ENCODE peak calls at places on chromosome 20, in eight cellular contexts. One of them, this sample, is unnamed.
A peak's percentile ranks its signal among the peaks of the same experiment; 100 is the strongest.

GRCh38 chr20:15236812-15237211 is 899.4 kb upstream of the FLRT3 start:
- DNase-seq in left ventricle myocardium inferior: no peak
- DNase-seq in neural progenitor cell: peak; percentile 70
- DNase-seq in choroid plexus epithelial cell: peak; percentile 67
- DNase-seq in tibial nerve: no peak
- DNase-seq in ascending aorta: no peak
- DNase-seq in kidney: no peak
- DNase-seq in upper lobe of right lung: no peak
- DNase-seq in this sample: peak; percentile 25

GRCh38 chr20:64049060-64049886 is at the start of gene SOX18:
- DNase-seq in tibial nerve: no peak
- DNase-seq in kidney: peak; percentile 86
- DNase-seq in neural progenitor cell: peak; percentile 82
- DNase-seq in left ventricle myocardium inferior: peak; percentile 64
- DNase-seq in ascending aorta: no peak
- DNase-seq in upper lobe of right lung: no peak
- DNase-seq in choroid plexus epithelial cell: peak; percentile 39
- DNase-seq in this sample: peak; percentile 41

GRCh38 chr20:38723069-38723981 is 961 bp upstream of the SLC32A1 start:
- DNase-seq in left ventricle myocardium inferior: no peak
- DNase-seq in neural progenitor cell: peak; percentile 57
- DNase-seq in ascending aorta: no peak
- DNase-seq in upper lobe of right lung: no peak
- DNase-seq in choroid plexus epithelial cell: peak; percentile 56
- DNase-seq in tibial nerve: no peak
- DNase-seq in kidney: no peak
- DNase-seq in this sample: peak; percentile 14

GRCh38 chr20:35339007-35339406 is 46.8 kb upstream of the FAM83C start:
- DNase-seq in ascending aorta: no peak
- DNase-seq in choroid plexus epithelial cell: peak; percentile 91
- DNase-seq in neural progenitor cell: no peak
- DNase-seq in left ventricle myocardium inferior: no peak
- DNase-seq in upper lobe of right lung: no peak
- DNase-seq in tibial nerve: no peak
- DNase-seq in kidney: no peak
- DNase-seq in this sample: peak; percentile 93

GRCh38 chr20:21291026-21291425 is 12.1 kb upstream of the XRN2 start:
- DNase-seq in choroid plexus epithelial cell: no peak
- DNase-seq in left ventricle myocardium inferior: no peak
- DNase-seq in neural progenitor cell: no peak
- DNase-seq in upper lobe of right lung: no peak
- DNase-seq in kidney: no peak
- DNase-seq in ascending aorta: no peak
- DNase-seq in tibial nerve: no peak
- DNase-seq in this sample: peak; percentile 14

GRCh38 chr20:60453847-60454246 is 495.6 kb downstream of the CDH26 start:
- DNase-seq in neural progenitor cell: peak; percentile 48
- DNase-seq in left ventricle myocardium inferior: no peak
- DNase-seq in upper lobe of right lung: no peak
- DNase-seq in tibial nerve: no peak
- DNase-seq in kidney: no peak
- DNase-seq in choroid plexus epithelial cell: no peak
- DNase-seq in ascending aorta: no peak
- DNase-seq in this sample: no peak

GRCh38 chr20:24577271-24577909 is 108.0 kb downstream of the SYNDIG1 start:
- DNase-seq in left ventricle myocardium inferior: no peak
- DNase-seq in upper lobe of right lung: no peak
- DNase-seq in choroid plexus epithelial cell: no peak
- DNase-seq in kidney: peak; percentile 36
- DNase-seq in neural progenitor cell: no peak
- DNase-seq in ascending aorta: no peak
- DNase-seq in tibial nerve: no peak
- DNase-seq in this sample: no peak

GRCh38 chr20:22825076-22825475 is 210.0 kb upstream of the SSTR4 start:
- DNase-seq in tibial nerve: no peak
- DNase-seq in left ventricle myocardium inferior: no peak
- DNase-seq in kidney: no peak
- DNase-seq in choroid plexus epithelial cell: peak; percentile 66
- DNase-seq in neural progenitor cell: no peak
- DNase-seq in upper lobe of right lung: no peak
- DNase-seq in ascending aorta: no peak
- DNase-seq in this sample: no peak

GRCh38 chr20:23433628-23434027 is 5.9 kb upstream of the CSTL1 start:
- DNase-seq in ascending aorta: no peak
- DNase-seq in upper lobe of right lung: no peak
- DNase-seq in kidney: no peak
- DNase-seq in tibial nerve: no peak
- DNase-seq in choroid plexus epithelial cell: no peak
- DNase-seq in neural progenitor cell: no peak
- DNase-seq in left ventricle myocardium inferior: no peak
- DNase-seq in this sample: no peak

GRCh38 chr20:38673731-38674177 is 50.5 kb upstream of the SLC32A1 start:
- DNase-seq in choroid plexus epithelial cell: peak; percentile 14
- DNase-seq in upper lobe of right lung: no peak
- DNase-seq in left ventricle myocardium inferior: no peak
- DNase-seq in kidney: no peak
- DNase-seq in ascending aorta: no peak
- DNase-seq in neural progenitor cell: peak; percentile 49
- DNase-seq in tibial nerve: no peak
- DNase-seq in this sample: peak; percentile 7

GRCh38 chr20:19986419-19986818 is 30.7 kb upstream of the NAA20 start:
- DNase-seq in tibial nerve: no peak
- DNase-seq in neural progenitor cell: no peak
- DNase-seq in left ventricle myocardium inferior: no peak
- DNase-seq in upper lobe of right lung: no peak
- DNase-seq in kidney: no peak
- DNase-seq in ascending aorta: no peak
- DNase-seq in choroid plexus epithelial cell: peak; percentile 43
- DNase-seq in this sample: peak; percentile 76

GRCh38 chr20:12331236-12331635 is 413.5 kb downstream of the BTBD3 start:
- DNase-seq in tibial nerve: no peak
- DNase-seq in ascending aorta: no peak
- DNase-seq in kidney: no peak
- DNase-seq in left ventricle myocardium inferior: no peak
- DNase-seq in upper lobe of right lung: no peak
- DNase-seq in neural progenitor cell: no peak
- DNase-seq in choroid plexus epithelial cell: no peak
- DNase-seq in this sample: no peak

GRCh38 chr20:14235355-14235754 is 102.1 kb downstream of the FLRT3 start:
- DNase-seq in kidney: no peak
- DNase-seq in choroid plexus epithelial cell: peak; percentile 86
- DNase-seq in upper lobe of right lung: no peak
- DNase-seq in ascending aorta: no peak
- DNase-seq in tibial nerve: no peak
- DNase-seq in left ventricle myocardium inferior: no peak
- DNase-seq in neural progenitor cell: no peak
- DNase-seq in this sample: peak; percentile 56

GRCh38 chr20:33909331-33909921 is 84.3 kb upstream of the RALY start:
- DNase-seq in ascending aorta: peak; percentile 68
- DNase-seq in tibial nerve: no peak
- DNase-seq in left ventricle myocardium inferior: no peak
- DNase-seq in neural progenitor cell: no peak
- DNase-seq in kidney: no peak
- DNase-seq in upper lobe of right lung: no peak
- DNase-seq in choroid plexus epithelial cell: peak; percentile 97
- DNase-seq in this sample: peak; percentile 72

GRCh38 chr20:48187891-48188290 is 402.6 kb upstream of the SULF2 start:
- DNase-seq in neural progenitor cell: no peak
- DNase-seq in tibial nerve: no peak
- DNase-seq in upper lobe of right lung: no peak
- DNase-seq in left ventricle myocardium inferior: no peak
- DNase-seq in ascending aorta: no peak
- DNase-seq in choroid plexus epithelial cell: peak; percentile 59
- DNase-seq in kidney: no peak
- DNase-seq in this sample: no peak

GRCh38 chr20:36777152-36777551 is 3.6 kb upstream of the DSN1 start:
- DNase-seq in ascending aorta: no peak
- DNase-seq in choroid plexus epithelial cell: no peak
- DNase-seq in upper lobe of right lung: no peak
- DNase-seq in left ventricle myocardium inferior: no peak
- DNase-seq in tibial nerve: no peak
- DNase-seq in neural progenitor cell: no peak
- DNase-seq in kidney: peak; percentile 8
- DNase-seq in this sample: no peak

GRCh38 chr20:4488407-4489339 is 233.0 kb upstream of the PRND start:
- DNase-seq in neural progenitor cell: no peak
- DNase-seq in kidney: no peak
- DNase-seq in tibial nerve: no peak
- DNase-seq in upper lobe of right lung: no peak
- DNase-seq in ascending aorta: peak; percentile 71
- DNase-seq in left ventricle myocardium inferior: no peak
- DNase-seq in choroid plexus epithelial cell: peak; percentile 54
- DNase-seq in this sample: peak; percentile 47

GRCh38 chr20:4546786-4547185 is 174.9 kb upstream of the PRND start:
- DNase-seq in left ventricle myocardium inferior: no peak
- DNase-seq in neural progenitor cell: no peak
- DNase-seq in tibial nerve: no peak
- DNase-seq in upper lobe of right lung: no peak
- DNase-seq in ascending aorta: no peak
- DNase-seq in kidney: no peak
- DNase-seq in choroid plexus epithelial cell: peak; percentile 77
- DNase-seq in this sample: peak; percentile 94

GRCh38 chr20:49029203-49029602 is 16.9 kb upstream of the CSE1L start:
- DNase-seq in choroid plexus epithelial cell: no peak
- DNase-seq in neural progenitor cell: no peak
- DNase-seq in kidney: no peak
- DNase-seq in left ventricle myocardium inferior: no peak
- DNase-seq in upper lobe of right lung: no peak
- DNase-seq in ascending aorta: no peak
- DNase-seq in tibial nerve: no peak
- DNase-seq in this sample: peak; percentile 36

GRCh38 chr20:34437330-34437986 is 74.4 kb downstream of the ITCH start:
- DNase-seq in neural progenitor cell: no peak
- DNase-seq in upper lobe of right lung: no peak
- DNase-seq in tibial nerve: no peak
- DNase-seq in ascending aorta: no peak
- DNase-seq in left ventricle myocardium inferior: no peak
- DNase-seq in choroid plexus epithelial cell: peak; percentile 80
- DNase-seq in kidney: no peak
- DNase-seq in this sample: peak; percentile 27

GRCh38 chr20:44074252-44075151 is 112.5 kb downstream of the JPH2 start:
- DNase-seq in kidney: peak; percentile 58
- DNase-seq in left ventricle myocardium inferior: peak; percentile 75
- DNase-seq in choroid plexus epithelial cell: peak; percentile 33
- DNase-seq in ascending aorta: peak; percentile 63
- DNase-seq in tibial nerve: no peak
- DNase-seq in neural progenitor cell: no peak
- DNase-seq in upper lobe of right lung: peak; percentile 49
- DNase-seq in this sample: peak; percentile 42

GRCh38 chr20:39916236-39916635 is 772.8 kb downstream of the MAFB start:
- DNase-seq in neural progenitor cell: no peak
- DNase-seq in tibial nerve: no peak
- DNase-seq in upper lobe of right lung: no peak
- DNase-seq in kidney: no peak
- DNase-seq in ascending aorta: no peak
- DNase-seq in choroid plexus epithelial cell: no peak
- DNase-seq in left ventricle myocardium inferior: no peak
- DNase-seq in this sample: no peak

GRCh38 chr20:46631212-46631869 is 19.9 kb downstream of the SLC13A3 start:
- DNase-seq in ascending aorta: no peak
- DNase-seq in choroid plexus epithelial cell: peak; percentile 40
- DNase-seq in kidney: no peak
- DNase-seq in left ventricle myocardium inferior: no peak
- DNase-seq in neural progenitor cell: peak; percentile 40
- DNase-seq in upper lobe of right lung: peak; percentile 79
- DNase-seq in tibial nerve: no peak
- DNase-seq in this sample: peak; percentile 11

GRCh38 chr20:38270869-38271608 is 10.5 kb upstream of the KIAA1755 start:
- DNase-seq in upper lobe of right lung: no peak
- DNase-seq in left ventricle myocardium inferior: peak; percentile 77
- DNase-seq in tibial nerve: no peak
- DNase-seq in ascending aorta: peak; percentile 91
- DNase-seq in kidney: peak; percentile 73
- DNase-seq in neural progenitor cell: no peak
- DNase-seq in choroid plexus epithelial cell: peak; percentile 99
- DNase-seq in this sample: peak; percentile 90

GRCh38 chr20:48820649-48820973 is 7.2 kb downstream of the PREX1 start:
- DNase-seq in upper lobe of right lung: no peak
- DNase-seq in neural progenitor cell: no peak
- DNase-seq in left ventricle myocardium inferior: no peak
- DNase-seq in tibial nerve: no peak
- DNase-seq in ascending aorta: no peak
- DNase-seq in choroid plexus epithelial cell: no peak
- DNase-seq in kidney: no peak
- DNase-seq in this sample: no peak

GRCh38 chr20:39117486-39117885 is 155.3 kb downstream of the DHX35 start:
- DNase-seq in upper lobe of right lung: no peak
- DNase-seq in choroid plexus epithelial cell: peak; percentile 54
- DNase-seq in tibial nerve: no peak
- DNase-seq in left ventricle myocardium inferior: no peak
- DNase-seq in kidney: no peak
- DNase-seq in neural progenitor cell: no peak
- DNase-seq in ascending aorta: no peak
- DNase-seq in this sample: peak; percentile 10

GRCh38 chr20:3164763-3165410 is 5.2 kb upstream of the FASTKD5 start:
- DNase-seq in tibial nerve: no peak
- DNase-seq in upper lobe of right lung: no peak
- DNase-seq in ascending aorta: no peak
- DNase-seq in kidney: no peak
- DNase-seq in neural progenitor cell: no peak
- DNase-seq in choroid plexus epithelial cell: no peak
- DNase-seq in left ventricle myocardium inferior: no peak
- DNase-seq in this sample: no peak

GRCh38 chr20:59231124-59231804 is 67.6 kb downstream of the ZNF831 start:
- DNase-seq in upper lobe of right lung: no peak
- DNase-seq in tibial nerve: no peak
- DNase-seq in ascending aorta: no peak
- DNase-seq in neural progenitor cell: no peak
- DNase-seq in choroid plexus epithelial cell: no peak
- DNase-seq in left ventricle myocardium inferior: no peak
- DNase-seq in kidney: no peak
- DNase-seq in this sample: peak; percentile 2
- TF ChIP-seq CTCF in upper lobe of right lung: no peak
- TF ChIP-seq CTCF in tibial nerve: no peak
- TF ChIP-seq CTCF in ascending aorta: no peak
- TF ChIP-seq CTCF in neural progenitor cell: no peak
- TF ChIP-seq CTCF in choroid plexus epithelial cell: no peak
- TF ChIP-seq CTCF in left ventricle myocardium inferior: no peak
- TF ChIP-seq CTCF in kidney: no peak
- TF ChIP-seq CTCF in this sample: no peak

GRCh38 chr20:17419459-17419858 is 111.7 kb downstream of the BFSP1 start:
- DNase-seq in neural progenitor cell: no peak
- DNase-seq in left ventricle myocardium inferior: no peak
- DNase-seq in tibial nerve: no peak
- DNase-seq in ascending aorta: no peak
- DNase-seq in kidney: no peak
- DNase-seq in choroid plexus epithelial cell: no peak
- DNase-seq in upper lobe of right lung: no peak
- DNase-seq in this sample: no peak
- H3K4me3 ChIP-seq in neural progenitor cell: no peak overlapping the region
- H3K4me3 ChIP-seq in left ventricle myocardium inferior: no peak overlapping the region
- H3K4me3 ChIP-seq in tibial nerve: no peak overlapping the region
- H3K4me3 ChIP-seq in ascending aorta: no peak overlapping the region
- H3K4me3 ChIP-seq in kidney: no peak overlapping the region
- H3K4me3 ChIP-seq in choroid plexus epithelial cell: no peak overlapping the region
- H3K4me3 ChIP-seq in upper lobe of right lung: no peak overlapping the region
- H3K4me3 ChIP-seq in this sample: no peak overlapping the region

GRCh38 chr20:42041000-42041565 is 422.9 kb upstream of the CHD6 start:
- DNase-seq in left ventricle myocardium inferior: no peak
- DNase-seq in upper lobe of right lung: no peak
- DNase-seq in choroid plexus epithelial cell: no peak
- DNase-seq in ascending aorta: no peak
- DNase-seq in neural progenitor cell: peak; percentile 38
- DNase-seq in kidney: no peak
- DNase-seq in tibial nerve: no peak
- DNase-seq in this sample: no peak
- TF ChIP-seq CTCF in left ventricle myocardium inferior: peak; percentile 12
- TF ChIP-seq CTCF in upper lobe of right lung: no peak
- TF ChIP-seq CTCF in choroid plexus epithelial cell: no peak
- TF ChIP-seq CTCF in ascending aorta: no peak
- TF ChIP-seq CTCF in neural progenitor cell: peak; percentile 57
- TF ChIP-seq CTCF in kidney: no peak
- TF ChIP-seq CTCF in tibial nerve: peak; percentile 32
- TF ChIP-seq CTCF in this sample: peak; percentile 5

GRCh38 chr20:51797357-51798025 is 4.8 kb downstream of the SALL4 start:
- DNase-seq in left ventricle myocardium inferior: no peak
- DNase-seq in neural progenitor cell: peak; percentile 77
- DNase-seq in kidney: no peak
- DNase-seq in upper lobe of right lung: no peak
- DNase-seq in ascending aorta: no peak
- DNase-seq in choroid plexus epithelial cell: peak; percentile 40
- DNase-seq in tibial nerve: no peak
- DNase-seq in this sample: peak; percentile 47
- H3K4me3 ChIP-seq in left ventricle myocardium inferior: no peak overlapping the region
- H3K4me3 ChIP-seq in neural progenitor cell: peak overlapping the region; percentile 97
- H3K4me3 ChIP-seq in kidney: no peak overlapping the region
- H3K4me3 ChIP-seq in upper lobe of right lung: no peak overlapping the region
- H3K4me3 ChIP-seq in ascending aorta: no peak overlapping the region
- H3K4me3 ChIP-seq in choroid plexus epithelial cell: no peak overlapping the region
- H3K4me3 ChIP-seq in tibial nerve: no peak overlapping the region
- H3K4me3 ChIP-seq in this sample: no peak overlapping the region